ENCODE peak calls at places on chromosomes 4 and X, in four cellular contexts. B is GM23248, C is HCT116, P is neural progenitor cell. G is an unnamed sample.

GRCh38 chrX:154354013-154354412 is 20.4 kb downstream of the FLNA start:
- DNase-seq in B (no peak), C (no peak), P (no peak), G (peak; percentile 7)

GRCh38 chrX:14916017-14916674 is 42.9 kb downstream of the MOSPD2 start:
- DNase-seq in P (no peak), B (peak; percentile 76), C (no peak), G (no peak)

GRCh38 chr4:12723849-12724447 is 760.2 kb downstream of the RAB28 start:
- DNase-seq in B (peak; percentile 15), P (peak; percentile 11), C (no peak), G (no peak)

GRCh38 chrX:55342533-55343501 is 78.1 kb upstream of the PAGE3 start:
- DNase-seq in P (peak; percentile 6), B (peak; percentile 25), C (no peak), G (no peak)

GRCh38 chrX:8304668-8305067 is 133.6 kb upstream of the VCX2 start:
- DNase-seq in P (no peak), C (no peak), B (no peak), G (no peak)

GRCh38 chr4:87697272-87697671 is 47.2 kb downstream of the DMP1 start:
- DNase-seq in B (no peak), P (no peak), C (no peak), G (no peak)

GRCh38 chr4:152501846-152502536 is 33.9 kb downstream of the FBXW7 start:
- DNase-seq in B (peak; percentile 60), C (no peak), P (no peak), G (no peak)

GRCh38 chrX:13667940-13668339 is 15.0 kb downstream of the TCEANC start:
- DNase-seq in C (no peak), P (no peak), B (no peak), G (no peak)

GRCh38 chr4:20509315-20509714 is 190.9 kb upstream of the PACRGL start:
- DNase-seq in B (no peak), P (no peak), C (no peak), G (no peak)

GRCh38 chrX:20951016-20951795 is 423.0 kb upstream of the CNKSR2 start:
- DNase-seq in P (no peak), C (no peak), B (no peak), G (no peak)

GRCh38 chr4:76752911-76753494 is 144.9 kb downstream of the SOWAHB start:
- DNase-seq in B (peak; percentile 99), P (no peak), C (peak; percentile 64), G (no peak)

GRCh38 chr4:107719211-107719926 is 665 bp downstream of the PAPSS1 start:
- DNase-seq in C (no peak), P (no peak), B (peak; percentile 66), G (no peak)

GRCh38 chr4:108683479-108683878 is 33.1 kb downstream of the OSTC start:
- DNase-seq in C (peak; percentile 15), B (peak; percentile 65), P (peak; percentile 40), G (no peak)

GRCh38 chr4:2248821-2249261 is 6.9 kb upstream of the HAUS3 start:
- DNase-seq in B (no peak), P (no peak), C (no peak), G (no peak)

GRCh38 chr4:43903456-43903855 is 545.2 kb downstream of the KCTD8 start:
- DNase-seq in P (no peak), B (no peak), C (no peak), G (no peak)
- H4K20me1 ChIP-seq in P (no peaks in the 10 kb centered on the region), B (no peaks in the 10 kb centered on the region), C (no peaks in the 10 kb centered on the region), G (no peaks in the 10 kb centered on the region)

GRCh38 chr4:62131049-62131448 is 930.9 kb downstream of the ADGRL3 start:
- DNase-seq in P (no peak), B (no peak), C (no peak), G (no peak)

GRCh38 chr4:62133498-62133897 is 933.4 kb downstream of the ADGRL3 start:
- DNase-seq in C (no peak), P (no peak), B (no peak), G (no peak)

GRCh38 chr4:62133977-62134376 is 933.9 kb downstream of the ADGRL3 start:
- DNase-seq in B (no peak), P (no peak), C (no peak), G (no peak)

GRCh38 chr4:62135565-62136156 is 935.5 kb downstream of the ADGRL3 start:
- DNase-seq in P (no peak), B (no peak), C (no peak), G (no peak)
- H4K20me1 ChIP-seq in P (no peaks in the 10 kb centered on the region), B (no peaks in the 10 kb centered on the region), C (no peaks in the 10 kb centered on the region), G (no peaks in the 10 kb centered on the region)

DNA sequence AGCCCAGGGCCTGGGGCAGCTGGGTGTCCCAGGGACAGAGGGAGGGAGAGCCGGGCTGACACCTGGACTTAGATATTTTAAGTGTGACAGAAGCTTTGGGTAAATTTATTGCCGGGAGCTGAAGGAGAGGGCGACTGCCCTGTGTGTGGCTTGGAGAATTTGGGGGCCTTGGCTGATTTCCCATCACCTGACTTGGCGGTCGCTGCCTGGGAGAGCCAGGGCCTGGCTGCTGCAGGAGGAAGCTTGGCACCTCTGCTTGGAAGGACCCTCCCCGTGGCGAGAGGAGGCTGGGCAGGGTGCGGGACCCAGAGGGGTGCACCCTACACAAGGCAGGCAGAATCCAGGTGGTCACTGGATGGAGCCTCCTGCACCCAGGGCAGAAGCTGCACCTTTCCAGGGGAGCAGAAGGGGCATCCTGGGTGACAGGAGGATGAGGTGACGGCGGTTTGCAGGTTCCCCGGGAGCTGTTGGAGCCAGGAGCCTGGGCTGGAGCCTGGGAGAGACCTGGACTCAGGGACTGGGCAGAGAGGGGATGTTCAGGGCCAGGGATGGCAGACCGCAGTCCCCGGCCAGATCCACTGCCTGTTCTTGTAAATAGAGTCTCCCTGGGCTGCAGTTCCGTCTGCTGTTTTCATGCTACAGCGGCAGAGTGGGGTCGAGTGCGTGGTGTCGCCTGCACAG is 72.0 kb downstream of the RGS12 start:
- DNase-seq in B (no peak), P (no peak), C (no peak), G (no peak)
- H4K20me1 ChIP-seq in B (no peaks in the 10 kb centered on the region), P (peaks cover 32% of the 10 kb centered on the region), C (no peaks in the 10 kb centered on the region), G (no peaks in the 10 kb centered on the region)

GRCh38 chrX:53666171-53666570 is 20.3 kb downstream of the HUWE1 start:
- DNase-seq in P (no peak), C (no peak), B (no peak), G (no peak)
- H4K20me1 ChIP-seq in P (peaks cover 20% of the 10 kb centered on the region), C (peaks cover 19% of the 10 kb centered on the region), B (no peaks in the 10 kb centered on the region), G (no peaks in the 10 kb centered on the region)

GRCh38 chr4:3523146-3523627 is 9.0 kb downstream of the LRPAP1 start:
- DNase-seq in B (no peak), P (no peak), C (no peak), G (no peak)

GRCh38 chr4:3522651-3523050 is 9.6 kb downstream of the LRPAP1 start:
- DNase-seq in P (no peak), B (no peak), C (no peak), G (no peak)

GRCh38 chr4:3522326-3522640 is 9.9 kb downstream of the LRPAP1 start:
- DNase-seq in B (no peak), C (no peak), P (no peak), G (no peak)

GRCh38 chr4:3520796-3521600 is 11.2 kb downstream of the LRPAP1 start:
- DNase-seq in C (no peak), B (no peak), P (no peak), G (no peak)

DNA sequence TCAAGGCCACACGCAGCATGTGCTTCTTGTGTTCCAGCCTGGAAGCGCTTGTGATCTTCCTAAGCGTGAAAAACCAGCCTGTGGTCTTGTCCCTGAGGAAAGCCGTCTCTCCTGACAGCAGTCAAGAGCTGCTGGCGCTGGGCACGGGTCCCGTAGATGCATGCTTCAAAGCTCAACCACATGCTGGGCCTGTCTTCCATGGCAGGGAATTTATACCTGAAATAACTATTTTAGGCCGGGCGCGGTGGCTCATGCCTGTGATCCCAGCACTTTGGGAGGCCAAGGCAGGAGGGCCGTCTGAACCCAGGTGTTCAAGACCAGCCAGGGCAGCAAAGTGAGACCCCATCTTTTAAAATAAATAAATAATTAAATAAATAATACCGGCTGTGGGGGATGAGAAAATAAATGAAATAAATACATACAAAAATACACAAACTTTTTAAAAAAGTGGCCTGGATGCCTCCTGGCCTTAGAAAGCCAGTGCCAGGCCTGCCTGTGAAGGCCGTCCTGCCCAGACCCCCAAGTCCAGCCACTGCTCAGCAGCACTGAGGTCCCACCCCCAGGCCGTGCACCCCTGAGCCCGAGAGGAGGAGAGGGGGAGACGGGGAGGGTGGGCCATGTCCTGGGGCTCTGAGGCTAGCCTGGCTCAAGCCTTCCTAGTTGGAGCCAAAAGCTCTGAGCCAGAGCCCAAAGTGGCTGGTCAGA is 10.4 kb downstream of the LRPAP1 start:
- DNase-seq in P (no peak), B (no peak), C (no peak), G (no peak)
- H4K20me1 ChIP-seq in P (peaks cover 61% of the 10 kb centered on the region), B (no peaks in the 10 kb centered on the region), C (no peaks in the 10 kb centered on the region), G (no peaks in the 10 kb centered on the region)

GRCh38 chr4:70737006-70737405 is 15.2 kb downstream of the RUFY3 start:
- DNase-seq in P (no peak), C (no peak), B (no peak), G (no peak)
- H4K20me1 ChIP-seq in P (peaks cover 36% of the 10 kb centered on the region), C (no peaks in the 10 kb centered on the region), B (peaks cover 7% of the 10 kb centered on the region), G (no peaks in the 10 kb centered on the region)

DNA sequence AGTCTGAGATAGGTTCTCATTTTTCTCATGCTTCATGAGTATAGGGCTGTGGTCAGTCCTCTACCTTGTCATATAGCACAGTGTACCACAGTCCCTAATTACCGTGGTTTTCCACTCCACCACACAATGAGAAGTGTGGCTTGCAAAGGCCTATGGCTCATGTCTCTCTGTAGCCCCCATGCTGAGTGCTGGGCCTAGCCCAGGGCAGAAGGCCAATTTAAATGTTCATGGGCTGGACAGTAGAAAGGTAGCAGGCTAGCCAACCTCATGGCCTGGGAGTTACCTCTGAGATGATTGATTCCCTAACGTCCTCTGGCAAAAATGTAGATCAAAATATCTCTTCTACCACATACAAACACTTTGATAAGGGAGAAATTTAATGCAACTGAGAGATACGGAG is 222.5 kb downstream of the AFF2 start:
- DNase-seq in C (no peak), P (no peak), B (no peak), G (no peak)
- H4K20me1 ChIP-seq in C (no peaks in the 10 kb centered on the region), P (no peaks in the 10 kb centered on the region), B (no peaks in the 10 kb centered on the region), G (peaks cover 3% of the 10 kb centered on the region)